ENCODE peak calls at places on chromosomes 5 and 9, in four cellular contexts. K is K562, N is GM12892, T is SK-N-SH. Q is an unnamed sample.

GRCh38 chr9:98502311-98502975 is 206.3 kb downstream of the GABBR2 start:
- DNase-seq in T (no peak), N (no peak), K (no peak), Q (no peak)

GRCh38 chr9:114503009-114503408 is 2.3 kb downstream of the WHRN start:
- DNase-seq in N (no peak), T (no peak), K (no peak), Q (no peak)

GRCh38 chr5:2674456-2674855 is 77.0 kb downstream of the IRX2 start:
- DNase-seq in T (no peak), N (no peak), K (no peak), Q (no peak)

GRCh38 chr9:101466863-101467262 is 31.3 kb upstream of the ALDOB start:
- DNase-seq in T (peak; percentile 45), N (no peak), K (no peak), Q (no peak)

GRCh38 chr9:130498918-130499698 is 54.3 kb downstream of the ASS1 start:
- DNase-seq in T (peak; percentile 6), N (no peak), K (no peak), Q (no peak)

GRCh38 chr9:110160163-110160562 is 47.8 kb downstream of the C9orf152 start:
- DNase-seq in K (no peak), N (no peak), T (no peak), Q (no peak)

GRCh38 chr5:179228341-179229121 is 116.7 kb downstream of the ADAMTS2 start:
- DNase-seq in T (peak; percentile 25), K (no peak), N (no peak), Q (no peak)

GRCh38 chr5:132012385-132013005 is 1.0 kb upstream of the ACSL6 start:
- DNase-seq in K (peak; percentile 49), N (no peak), T (no peak), Q (no peak)

GRCh38 chr9:119003882-119004617 is 365.2 kb downstream of the BRINP1 start:
- DNase-seq in N (no peak), K (no peak), T (no peak), Q (no peak)

GRCh38 chr9:14405176-14405575 is 91.2 kb upstream of the NFIB start:
- DNase-seq in T (no peak), N (no peak), K (no peak), Q (no peak)

GRCh38 chr9:36141761-36142160 is 5.2 kb downstream of the GLIPR2 start:
- DNase-seq in N (no peak), K (no peak), T (no peak), Q (no peak)

GRCh38 chr9:108903437-108904103 is 30.4 kb downstream of the ELP1 start:
- DNase-seq in T (no peak), N (no peak), K (no peak), Q (no peak)

GRCh38 chr9:92726348-92726747 is 38.3 kb downstream of the BICD2 start:
- DNase-seq in K (no peak), T (no peak), N (no peak), Q (no peak)

GRCh38 chr9:26863074-26863473 is 29.5 kb downstream of the CAAP1 start:
- DNase-seq in K (no peak), N (no peak), T (peak; percentile 6), Q (no peak)

GRCh38 chr5:41414598-41414997 is 95.8 kb downstream of the PLCXD3 start:
- DNase-seq in N (no peak), K (no peak), T (no peak), Q (no peak)

GRCh38 chr9:78622131-78622530 is 325.2 kb downstream of the PSAT1 start:
- DNase-seq in N (no peak), T (no peak), K (no peak), Q (no peak)

GRCh38 chr9:133665535-133665934 is 29.4 kb downstream of the DBH start:
- DNase-seq in T (no peak), K (no peak), N (no peak), Q (no peak)

GRCh38 chr9:109143881-109144562 is 23.0 kb downstream of the FRRS1L start:
- DNase-seq in T (peak; percentile 35), N (no peak), K (peak; percentile 78), Q (peak; percentile 40)

GRCh38 chr5:181261320-181262085 is 560 bp upstream of the TRIM52 start:
- DNase-seq in N (peak; percentile 45), K (peak; percentile 74), T (peak; percentile 84), Q (peak; percentile 52)

GRCh38 chr5:97009212-97009898 is 73.5 kb downstream of the LNPEP start:
- DNase-seq in N (peak; percentile 4), K (peak; percentile 10), T (peak; percentile 3), Q (no peak)

GRCh38 chr5:52069997-52070396 is 686.7 kb downstream of the ISL1 start:
- DNase-seq in K (no peak), N (no peak), T (no peak), Q (no peak)

GRCh38 chr9:76465442-76466298 is 6.7 kb downstream of the GCNT1 start:
- DNase-seq in T (no peak), N (no peak), K (no peak), Q (no peak)

GRCh38 chr5:39064450-39064849 is 9.7 kb downstream of the RICTOR start:
- DNase-seq in N (no peak), T (no peak), K (no peak), Q (no peak)

GRCh38 chr9:18861599-18862546 is 171.1 kb downstream of the SAXO1 start:
- DNase-seq in K (no peak), N (no peak), T (no peak), Q (no peak)

GRCh38 chr5:93192107-93192506 is 388.9 kb downstream of the NR2F1-AS1 start:
- DNase-seq in N (no peak), K (no peak), T (no peak), Q (no peak)

GRCh38 chr5:5360878-5361520 is 61.5 kb upstream of the ICE1 start:
- DNase-seq in K (no peak), T (no peak), N (no peak), Q (no peak)

GRCh38 chr5:111810087-111810486 is 53.1 kb upstream of the NREP start:
- DNase-seq in N (no peak), K (no peak), T (no peak), Q (no peak)

GRCh38 chr5:135053278-135053677 is 19.2 kb upstream of the PITX1 start:
- DNase-seq in T (no peak), K (no peak), N (no peak), Q (peak; percentile 71)

GRCh38 chr5:15575566-15576195 is 75.7 kb downstream of the FBXL7 start:
- DNase-seq in K (no peak), N (no peak), T (no peak), Q (no peak)

GRCh38 chr9:12764150-12764549 is 10.7 kb upstream of the LURAP1L start:
- DNase-seq in T (no peak), N (no peak), K (no peak), Q (no peak)

GRCh38 chr9:125911861-125912260 is 164.7 kb downstream of the PBX3 start:
- DNase-seq in K (no peak), T (no peak), N (no peak), Q (no peak)

GRCh38 chr5:5881294-5881693 is 458.8 kb downstream of the ICE1 start:
- DNase-seq in N (no peak), T (no peak), K (no peak), Q (no peak)

GRCh38 chr5:115738807-115739206 is 77.7 kb downstream of the CDO1 start:
- DNase-seq in N (no peak), T (no peak), K (no peak), Q (no peak)

DNA sequence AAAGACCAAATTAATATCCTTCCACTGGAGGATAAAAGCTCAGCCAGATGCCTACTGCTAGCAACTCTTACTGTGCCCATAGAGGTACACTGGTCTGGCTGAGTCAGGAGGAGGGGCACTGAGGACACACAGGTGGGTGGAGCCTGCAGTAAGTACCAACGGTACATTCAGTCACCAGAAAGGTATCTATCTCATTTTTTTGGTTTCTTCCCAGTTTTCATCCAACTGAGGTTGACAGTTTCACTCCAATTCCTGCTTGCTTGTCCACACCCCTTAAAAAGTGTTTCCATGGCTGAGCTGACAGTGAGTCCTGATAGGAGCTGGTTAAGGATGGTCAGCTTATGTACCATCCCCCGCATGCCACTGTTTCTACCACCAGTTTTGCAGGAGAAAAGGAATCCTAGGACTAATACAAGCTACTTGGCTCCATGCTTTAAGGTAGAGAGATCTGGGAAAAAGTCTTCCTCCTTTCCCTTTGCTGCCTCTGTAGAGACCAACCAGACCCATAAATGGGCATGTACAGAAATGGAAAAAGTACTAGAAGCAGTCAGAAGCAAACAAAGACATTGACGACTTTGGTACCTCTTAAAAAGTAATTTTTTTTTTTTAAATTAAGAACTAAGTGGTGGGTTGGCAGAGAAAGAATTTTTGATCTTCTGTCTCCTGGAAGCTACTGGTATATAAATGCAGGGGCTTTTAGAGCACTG is 3.2 kb downstream of the ELL2 start:
- DNase-seq in T (no peak), K (no peak), N (no peak), Q (no peak)
- TF ChIP-seq TAF1 in T (no peak), K (no peak), N (no peak), Q (no peak)

GRCh38 chr9:70479880-70480291 is 65.4 kb upstream of the KLF9 start:
- DNase-seq in T (peak; percentile 15), K (no peak), N (no peak), Q (no peak)
- TF ChIP-seq TAF1 in T (no peak), K (no peak), N (no peak), Q (no peak)

GRCh38 chr9:136853596-136854112 is 1.5 kb downstream of the MAMDC4 start:
- DNase-seq in T (no peak), K (no peak), N (no peak), Q (no peak)
- TF ChIP-seq TAF1 in T (no peak), K (no peak), N (no peak), Q (no peak)

GRCh38 chr5:107605596-107606125 is 65.1 kb downstream of the EFNA5 start:
- DNase-seq in K (no peak), N (no peak), T (no peak), Q (no peak)

GRCh38 chr5:107601076-107601475 is 69.7 kb downstream of the EFNA5 start:
- DNase-seq in N (no peak), K (no peak), T (no peak), Q (no peak)

GRCh38 chr5:107604146-107604910 is 66.4 kb downstream of the EFNA5 start:
- DNase-seq in K (no peak), T (no peak), N (no peak), Q (no peak)

GRCh38 chr5:107604990-107605389 is 65.7 kb downstream of the EFNA5 start:
- DNase-seq in T (peak; percentile 54), N (no peak), K (no peak), Q (no peak)

DNA sequence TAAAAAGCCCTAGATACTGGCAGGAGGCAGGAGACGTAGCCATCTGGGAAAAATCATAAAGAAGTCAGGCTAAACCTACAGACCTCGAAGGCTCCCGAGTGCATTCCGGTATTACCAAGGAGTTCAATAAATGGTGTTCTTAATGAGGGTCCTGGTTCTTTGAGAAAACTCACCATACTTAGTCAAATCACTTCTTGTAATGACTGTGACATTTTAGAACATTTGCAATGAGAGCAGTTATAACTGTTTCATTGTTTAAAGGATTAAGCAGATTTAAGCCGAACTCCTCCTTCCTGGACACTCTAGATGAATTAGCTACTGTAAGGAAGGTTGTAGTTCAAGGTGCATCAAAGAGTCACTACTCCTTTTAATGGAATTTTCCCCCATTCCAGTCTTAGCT is 67.8 kb downstream of the EFNA5 start:
- DNase-seq in T (no peak), K (no peak), N (no peak), Q (no peak)
- TF ChIP-seq TAF1 in T (no peak), K (no peak), N (no peak), Q (no peak)

GRCh38 chr9:6413365-6414263 is 615 bp downstream of the UHRF2 start:
- DNase-seq in T (peak; percentile 77), K (peak; percentile 27), N (no peak), Q (no peak)
- TF ChIP-seq TAF1 in T (no peak), K (no peak), N (no peak), Q (no peak)